ENCODE peak calls at places on chromosomes 2 and 18, in eight cellular contexts. T is iPS DF 6.9, S is neuronal stem cell, R is tibial artery, E is left ventricle myocardium inferior, V is thoracic aorta, O is WERI-Rb-1, K is mammary epithelial cell. F is an unnamed sample.

GRCh38 chr18:34795070-34795740 is 85.1 kb downstream of the DTNA start:
- DNase-seq in T (no peak), S (no peak), R (no peak), E (peak; percentile 26), V (no peak), O (no peak), K (no peak), F (no peak)

GRCh38 chr2:45728458-45728942 is 77.0 kb downstream of the PRKCE start:
- DNase-seq in T (no peak), S (no peak), R (no peak), E (no peak), V (no peak), O (no peak), K (no peak), F (no peak)

GRCh38 chr18:77762632-77763031 is 513.0 kb downstream of the GALR1 start:
- DNase-seq in T (no peak), S (no peak), R (no peak), E (no peak), V (no peak), O (no peak), K (no peak), F (no peak)

GRCh38 chr2:129923265-129924141 is 56.0 kb upstream of the RAB6C start:
- DNase-seq in T (peak; percentile 66), S (peak; percentile 59), R (no peak), E (no peak), V (no peak), O (peak; percentile 73), K (peak; percentile 25), F (no peak)

GRCh38 chr2:164496421-164496820 is 124.9 kb downstream of the GRB14 start:
- DNase-seq in T (no peak), S (no peak), R (no peak), E (no peak), V (no peak), O (no peak), K (no peak), F (no peak)

GRCh38 chr2:30255466-30256408 is 24.4 kb downstream of the LBH start:
- DNase-seq in T (no peak), S (no peak), R (no peak), E (no peak), V (no peak), O (peak; percentile 93), K (no peak), F (no peak)

GRCh38 chr2:230687498-230687897 is 25.1 kb upstream of the CAB39 start:
- DNase-seq in T (no peak), S (no peak), R (no peak), E (no peak), V (no peak), O (no peak), K (peak; percentile 68), F (no peak)

GRCh38 chr2:231684314-231685223 is 23.8 kb upstream of the PTMA start:
- DNase-seq in T (no peak), S (no peak), R (no peak), E (peak; percentile 61), V (no peak), O (no peak), K (no peak), F (no peak)

GRCh38 chr2:52340185-52340584 is 1308.3 kb upstream of the NRXN1 start:
- DNase-seq in T (peak; percentile 20), S (no peak), R (no peak), E (no peak), V (no peak), O (no peak), K (no peak), F (no peak)

GRCh38 chr18:74797577-74798151 is 200.0 kb downstream of the ZNF407 start:
- DNase-seq in T (no peak), S (no peak), R (no peak), E (no peak), V (no peak), O (no peak), K (peak; percentile 10), F (no peak)

GRCh38 chr2:145725876-145726275 is 1206.0 kb upstream of the ZEB2 start:
- DNase-seq in T (no peak), S (no peak), R (no peak), E (no peak), V (no peak), O (no peak), K (no peak), F (no peak)

GRCh38 chr18:48452863-48453323 is 43.7 kb upstream of the ZBTB7C start:
- DNase-seq in T (no peak), S (no peak), R (no peak), E (no peak), V (no peak), O (no peak), K (peak; percentile 54), F (no peak)
- H3K27ac ChIP-seq in T (no peak overlapping the region), S (no peak overlapping the region), R (peak overlapping the region; percentile 71), E (no peak overlapping the region), V (peak overlapping the region; percentile 78), O (no peak overlapping the region), K (peak overlapping the region; percentile 97), F (peak overlapping the region; percentile 91)

GRCh38 chr2:239302083-239302807 is 98.6 kb downstream of the HDAC4 start:
- DNase-seq in T (no peak), S (no peak), R (no peak), E (peak; percentile 13), V (no peak), O (no peak), K (no peak), F (no peak)
- H3K27ac ChIP-seq in T (no peak overlapping the region), S (no peak overlapping the region), R (no peak overlapping the region), E (peak overlapping the region; percentile 65), V (peak overlapping the region; percentile 38), O (no peak overlapping the region), K (no peak overlapping the region), F (no peak overlapping the region)

GRCh38 chr2:36394804-36395203 is 39.2 kb downstream of the CRIM1 start:
- DNase-seq in T (no peak), S (no peak), R (no peak), E (no peak), V (no peak), O (no peak), K (no peak), F (no peak)
- H3K27ac ChIP-seq in T (no peak overlapping the region), S (no peak overlapping the region), R (peak overlapping the region; percentile 72), E (peak overlapping the region; percentile 13), V (no peak overlapping the region), O (no peak overlapping the region), K (no peak overlapping the region), F (no peak overlapping the region)

GRCh38 chr18:9926977-9927376 is 13.2 kb downstream of the VAPA start:
- DNase-seq in T (no peak), S (no peak), R (no peak), E (no peak), V (no peak), O (no peak), K (no peak), F (no peak)
- H3K27ac ChIP-seq in T (no peak overlapping the region), S (no peak overlapping the region), R (peak overlapping the region; percentile 64), E (peak overlapping the region; percentile 13), V (peak overlapping the region; percentile 83), O (no peak overlapping the region), K (peak overlapping the region; percentile 5), F (peak overlapping the region; percentile 69)

GRCh38 chr2:54525321-54525720 is 69.2 kb downstream of the SPTBN1 start:
- DNase-seq in T (no peak), S (no peak), R (no peak), E (no peak), V (no peak), O (no peak), K (no peak), F (no peak)

GRCh38 chr2:54523336-54523959 is 67.3 kb downstream of the SPTBN1 start:
- DNase-seq in T (no peak), S (no peak), R (no peak), E (no peak), V (no peak), O (no peak), K (no peak), F (no peak)

GRCh38 chr2:54524236-54524991 is 68.3 kb downstream of the SPTBN1 start:
- DNase-seq in T (no peak), S (no peak), R (no peak), E (no peak), V (no peak), O (no peak), K (peak; percentile 59), F (no peak)

GRCh38 chr2:54528311-54528945 is 72.3 kb downstream of the SPTBN1 start:
- DNase-seq in T (no peak), S (no peak), R (no peak), E (no peak), V (no peak), O (no peak), K (no peak), F (no peak)

GRCh38 chr2:54526226-54526879 is 70.2 kb downstream of the SPTBN1 start:
- DNase-seq in T (no peak), S (no peak), R (no peak), E (no peak), V (no peak), O (no peak), K (no peak), F (no peak)
- H3K27ac ChIP-seq in T (no peak overlapping the region), S (no peak overlapping the region), R (peak overlapping the region; percentile 38), E (peak overlapping the region; percentile 83), V (peak overlapping the region; percentile 61), O (no peak overlapping the region), K (no peak overlapping the region), F (no peak overlapping the region)

GRCh38 chr18:10046178-10046807 is 132.5 kb downstream of the VAPA start:
- DNase-seq in T (no peak), S (no peak), R (peak; percentile 58), E (no peak), V (no peak), O (no peak), K (no peak), F (no peak)
- H3K27ac ChIP-seq in T (no peak overlapping the region), S (no peak overlapping the region), R (no peak overlapping the region), E (peak overlapping the region; percentile 52), V (no peak overlapping the region), O (no peak overlapping the region), K (no peak overlapping the region), F (no peak overlapping the region)

GRCh38 chr2:190789074-190790004 is 91.3 kb upstream of the GLS start:
- DNase-seq in T (no peak), S (no peak), R (no peak), E (no peak), V (no peak), O (peak; percentile 9), K (no peak), F (no peak)

GRCh38 chr2:190792956-190793888 is 87.4 kb upstream of the GLS start:
- DNase-seq in T (no peak), S (no peak), R (no peak), E (no peak), V (no peak), O (no peak), K (no peak), F (no peak)

GRCh38 chr2:190791983-190792575 is 88.5 kb upstream of the GLS start:
- DNase-seq in T (no peak), S (no peak), R (no peak), E (no peak), V (no peak), O (no peak), K (no peak), F (no peak)

GRCh38 chr2:190791347-190791982 is 89.2 kb upstream of the GLS start:
- DNase-seq in T (no peak), S (no peak), R (peak; percentile 42), E (peak; percentile 29), V (peak; percentile 13), O (no peak), K (peak; percentile 71), F (peak; percentile 48)

GRCh38 chr2:190794466-190795184 is 86.0 kb upstream of the GLS start:
- DNase-seq in T (no peak), S (no peak), R (no peak), E (no peak), V (no peak), O (no peak), K (no peak), F (no peak)
- H3K27ac ChIP-seq in T (no peak overlapping the region), S (no peak overlapping the region), R (no peak overlapping the region), E (no peak overlapping the region), V (no peak overlapping the region), O (no peak overlapping the region), K (no peak overlapping the region), F (no peak overlapping the region)